ENCODE peak calls at places on chromosomes 5 and 9, in four cellular contexts. G is activated naive CD4-positive, alpha-beta T cell treated with anti-CD3 and anti-CD28 coated beads for 36 hours; C is T follicular helper cell; L is NCI-H2029 treated with DMSO at 0.1 percent for 48 hours. I is an unnamed sample.

GRCh38 chr9:98995059-98995665 is 51.5 kb downstream of the COL15A1 start:
- DNase-seq in G (no peak), C (no peak), L (peak), I (no peak)

GRCh38 chr9:20606637-20607036 is 15.7 kb downstream of the MLLT3 start:
- DNase-seq in G (no peak), C (no peak), L (no peak), I (no peak)

GRCh38 chr9:22790329-22790728 is 343.7 kb downstream of the DMRTA1 start:
- DNase-seq in G (no peak), C (no peak), L (no peak), I (no peak)

GRCh38 chr5:1171340-1171941 is 30.0 kb upstream of the SLC6A19 start:
- DNase-seq in G (no peak), C (no peak), L (no peak), I (no peak)

GRCh38 chr5:173412566-173412965 is 84.4 kb upstream of the STC2 start:
- DNase-seq in G (no peak), C (no peak), L (no peak), I (no peak)

GRCh38 chr5:38453506-38453905 is 102.9 kb downstream of the LIFR start:
- DNase-seq in G (peak), C (peak), L (no peak), I (no peak)

GRCh38 chr5:138968601-138969000 is 93.5 kb upstream of the LRRTM2 start:
- DNase-seq in G (no peak), C (no peak), L (no peak), I (no peak)

GRCh38 chr9:133635098-133635497 is 1.1 kb upstream of the DBH start:
- DNase-seq in G (no peak), C (no peak), L (no peak), I (no peak)

GRCh38 chr5:146203872-146204192 is 427 bp downstream of the RBM27 start:
- DNase-seq in G (no peak), C (no peak), L (no peak), I (no peak)

GRCh38 chr5:127536687-127537086 is 19.2 kb downstream of the PRRC1 start:
- DNase-seq in G (no peak), C (no peak), L (no peak), I (no peak)

GRCh38 chr9:125189361-125190289 is at the start of gene PPP6C:
- DNase-seq in G (peak), C (peak), L (peak), I (peak)

GRCh38 chr5:113607361-113607760 is 93.9 kb downstream of the YTHDC2 start:
- DNase-seq in G (no peak), C (no peak), L (no peak), I (no peak)

GRCh38 chr5:109878887-109879286 is 189.2 kb downstream of the MAN2A1 start:
- DNase-seq in G (no peak), C (no peak), L (no peak), I (no peak)

GRCh38 chr9:5945112-5945511 is 54.4 kb downstream of the MLANA start:
- DNase-seq in G (no peak), C (no peak), L (no peak), I (no peak)

GRCh38 chr5:113271015-113271414 is 163.8 kb downstream of the TSSK1B start:
- DNase-seq in G (no peak), C (no peak), L (no peak), I (no peak)

GRCh38 chr5:8908055-8908683 is 637.7 kb downstream of the SEMA5A start:
- DNase-seq in G (peak), C (no peak), L (no peak), I (peak)

GRCh38 chr5:139708877-139709586 is 60.9 kb downstream of the CXXC5 start:
- DNase-seq in G (no peak), C (no peak), L (peak), I (no peak)

GRCh38 chr5:60503771-60504170 is 196.2 kb downstream of the DEPDC1B start:
- DNase-seq in G (no peak), C (no peak), L (no peak), I (no peak)

GRCh38 chr9:89817186-89817960 is 212.6 kb downstream of the GADD45G start:
- DNase-seq in G (no peak), C (no peak), L (no peak), I (no peak)

GRCh38 chr5:115324021-115324420 is 27.6 kb upstream of the CCDC112 start:
- DNase-seq in G (no peak), C (no peak), L (no peak), I (no peak)

GRCh38 chr9:108953983-108954574 is 19.9 kb downstream of the ABITRAM start:
- DNase-seq in G (no peak), C (no peak), L (peak), I (no peak)

GRCh38 chr9:99235874-99236627 is 14.0 kb downstream of the SEC61B start:
- DNase-seq in G (peak), C (no peak), L (no peak), I (no peak)

GRCh38 chr9:84667571-84668203 is 1.8 kb upstream of the NTRK2 start:
- DNase-seq in G (no peak), C (no peak), L (no peak), I (no peak)

GRCh38 chr5:38433160-38433861 is 123.1 kb downstream of the LIFR start:
- DNase-seq in G (no peak), C (no peak), L (no peak), I (no peak)

GRCh38 chr5:88785396-88786216 is 97.4 kb downstream of the MEF2C start:
- DNase-seq in G (peak), C (no peak), L (peak), I (peak)

GRCh38 chr5:8720476-8720875 is 825.4 kb downstream of the SEMA5A start:
- DNase-seq in G (no peak), C (no peak), L (no peak), I (no peak)

I was measured in Panc1.